ENCODE peak calls at places on chromosomes 3 and 15, in seven cellular contexts. One of them, this sample, is unnamed.

GRCh38 chr15:56038015-56038414 is 44.6 kb upstream of the NEDD4 start:
- DNase-seq in neuronal stem cell: no peak
- DNase-seq in mesendoderm: no peak
- DNase-seq in H9: no peak
- DNase-seq in H1: no peak
- DNase-seq in IMR-90: peak
- DNase-seq in trophoblast cell: no peak
- DNase-seq in this sample: peak

GRCh38 chr15:47620960-47621681 is 96.2 kb upstream of the SEMA6D start:
- DNase-seq in neuronal stem cell: no peak
- DNase-seq in mesendoderm: no peak
- DNase-seq in H9: no peak
- DNase-seq in H1: no peak
- DNase-seq in IMR-90: peak
- DNase-seq in trophoblast cell: no peak
- DNase-seq in this sample: no peak

GRCh38 chr3:115380883-115381572 is 233.9 kb upstream of the ZBTB20 start:
- DNase-seq in neuronal stem cell: no peak
- DNase-seq in mesendoderm: no peak
- DNase-seq in H9: no peak
- DNase-seq in H1: no peak
- DNase-seq in IMR-90: no peak
- DNase-seq in trophoblast cell: no peak
- DNase-seq in this sample: no peak

GRCh38 chr3:81395739-81396138 is 365.7 kb downstream of the GBE1 start:
- DNase-seq in neuronal stem cell: peak
- DNase-seq in mesendoderm: peak
- DNase-seq in H9: peak
- DNase-seq in H1: no peak
- DNase-seq in IMR-90: no peak
- DNase-seq in trophoblast cell: no peak
- DNase-seq in this sample: no peak

GRCh38 chr3:123258811-123259420 is 57.2 kb downstream of the SEC22A start:
- DNase-seq in neuronal stem cell: no peak
- DNase-seq in mesendoderm: no peak
- DNase-seq in H9: no peak
- DNase-seq in H1: no peak
- DNase-seq in IMR-90: peak
- DNase-seq in trophoblast cell: peak
- DNase-seq in this sample: peak

GRCh38 chr3:14428087-14429067 is 26.0 kb downstream of the SLC6A6 start:
- DNase-seq in neuronal stem cell: no peak
- DNase-seq in mesendoderm: no peak
- DNase-seq in H9: no peak
- DNase-seq in H1: no peak
- DNase-seq in IMR-90: no peak
- DNase-seq in trophoblast cell: no peak
- DNase-seq in this sample: no peak

GRCh38 chr3:5013021-5013906 is 34.0 kb downstream of the BHLHE40 start:
- DNase-seq in neuronal stem cell: no peak
- DNase-seq in mesendoderm: peak
- DNase-seq in H9: peak
- DNase-seq in H1: no peak
- DNase-seq in IMR-90: peak
- DNase-seq in trophoblast cell: no peak
- DNase-seq in this sample: peak

GRCh38 chr15:62218841-62219240 is 53.8 kb upstream of the C2CD4B start:
- DNase-seq in neuronal stem cell: no peak
- DNase-seq in mesendoderm: no peak
- DNase-seq in H9: no peak
- DNase-seq in H1: no peak
- DNase-seq in IMR-90: no peak
- DNase-seq in trophoblast cell: no peak
- DNase-seq in this sample: no peak

GRCh38 chr3:90055721-90056120 is 948.3 kb downstream of the EPHA3 start:
- DNase-seq in neuronal stem cell: no peak
- DNase-seq in mesendoderm: no peak
- DNase-seq in H9: no peak
- DNase-seq in H1: no peak
- DNase-seq in IMR-90: peak
- DNase-seq in trophoblast cell: no peak
- DNase-seq in this sample: peak

GRCh38 chr3:195885036-195885871 is 23.1 kb downstream of the TNK2 start:
- DNase-seq in neuronal stem cell: no peak
- DNase-seq in mesendoderm: no peak
- DNase-seq in H9: no peak
- DNase-seq in H1: no peak
- DNase-seq in IMR-90: no peak
- DNase-seq in trophoblast cell: no peak
- DNase-seq in this sample: no peak

GRCh38 chr3:133827684-133828083 is 22.1 kb downstream of the SRPRB start:
- DNase-seq in neuronal stem cell: no peak
- DNase-seq in mesendoderm: no peak
- DNase-seq in H9: no peak
- DNase-seq in H1: no peak
- DNase-seq in IMR-90: no peak
- DNase-seq in trophoblast cell: no peak
- DNase-seq in this sample: no peak

GRCh38 chr15:59170295-59170881 is 36.3 kb upstream of the LDHAL6B start:
- DNase-seq in neuronal stem cell: no peak
- DNase-seq in mesendoderm: peak
- DNase-seq in H9: peak
- DNase-seq in H1: no peak
- DNase-seq in IMR-90: no peak
- DNase-seq in trophoblast cell: no peak
- DNase-seq in this sample: peak

GRCh38 chr3:187398955-187399354 is 30.8 kb downstream of the RTP4 start:
- DNase-seq in neuronal stem cell: no peak
- DNase-seq in mesendoderm: no peak
- DNase-seq in H9: no peak
- DNase-seq in H1: no peak
- DNase-seq in IMR-90: no peak
- DNase-seq in trophoblast cell: no peak
- DNase-seq in this sample: no peak

GRCh38 chr3:49217688-49218470 is 46.5 kb downstream of the KLHDC8B start:
- DNase-seq in neuronal stem cell: no peak
- DNase-seq in mesendoderm: no peak
- DNase-seq in H9: no peak
- DNase-seq in H1: no peak
- DNase-seq in IMR-90: no peak
- DNase-seq in trophoblast cell: peak
- DNase-seq in this sample: no peak

GRCh38 chr3:37256447-37256846 is 82.1 kb upstream of the LRRFIP2 start:
- DNase-seq in neuronal stem cell: no peak
- DNase-seq in mesendoderm: peak
- DNase-seq in H9: no peak
- DNase-seq in H1: no peak
- DNase-seq in IMR-90: no peak
- DNase-seq in trophoblast cell: no peak
- DNase-seq in this sample: peak

GRCh38 chr3:37862219-37862711 is 585 bp downstream of the CTDSPL start:
- DNase-seq in neuronal stem cell: peak
- DNase-seq in mesendoderm: peak
- DNase-seq in H9: peak
- DNase-seq in H1: peak
- DNase-seq in IMR-90: peak
- DNase-seq in trophoblast cell: peak
- DNase-seq in this sample: no peak

GRCh38 chr15:92621972-92622533 is 33.5 kb downstream of the FAM174B start:
- DNase-seq in neuronal stem cell: no peak
- DNase-seq in mesendoderm: no peak
- DNase-seq in H9: no peak
- DNase-seq in H1: no peak
- DNase-seq in IMR-90: no peak
- DNase-seq in trophoblast cell: no peak
- DNase-seq in this sample: no peak

DNA sequence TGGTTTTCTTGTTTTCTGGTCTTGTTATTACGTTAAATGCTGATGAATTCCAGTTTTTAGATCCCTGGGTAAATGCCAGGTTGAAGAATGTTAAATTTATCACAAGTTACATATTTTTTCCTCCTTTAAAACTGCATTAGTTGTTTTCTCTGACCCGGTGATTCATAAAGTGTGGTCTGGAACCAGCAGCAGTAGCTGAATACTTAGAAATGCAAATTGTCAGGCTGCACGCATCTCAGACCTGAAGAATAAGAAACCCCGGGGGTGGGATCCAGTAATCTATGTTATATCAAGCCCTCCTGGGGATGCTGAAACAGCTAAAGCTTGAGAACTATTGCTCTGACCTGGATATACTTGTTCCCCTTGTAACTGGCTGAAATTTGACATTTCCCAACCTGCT is 69.1 kb downstream of the PEX5L start:
- DNase-seq in neuronal stem cell: no peak
- DNase-seq in mesendoderm: peak
- DNase-seq in H9: no peak
- DNase-seq in H1: no peak
- DNase-seq in IMR-90: peak
- DNase-seq in trophoblast cell: no peak
- DNase-seq in this sample: no peak
- H3K23ac ChIP-seq in neuronal stem cell: no peak
- H3K23ac ChIP-seq in mesendoderm: no peak
- H3K23ac ChIP-seq in H9: no peak
- H3K23ac ChIP-seq in H1: no peak
- H3K23ac ChIP-seq in IMR-90: no peak
- H3K23ac ChIP-seq in trophoblast cell: no peak
- H3K23ac ChIP-seq in this sample: no peak

DNA sequence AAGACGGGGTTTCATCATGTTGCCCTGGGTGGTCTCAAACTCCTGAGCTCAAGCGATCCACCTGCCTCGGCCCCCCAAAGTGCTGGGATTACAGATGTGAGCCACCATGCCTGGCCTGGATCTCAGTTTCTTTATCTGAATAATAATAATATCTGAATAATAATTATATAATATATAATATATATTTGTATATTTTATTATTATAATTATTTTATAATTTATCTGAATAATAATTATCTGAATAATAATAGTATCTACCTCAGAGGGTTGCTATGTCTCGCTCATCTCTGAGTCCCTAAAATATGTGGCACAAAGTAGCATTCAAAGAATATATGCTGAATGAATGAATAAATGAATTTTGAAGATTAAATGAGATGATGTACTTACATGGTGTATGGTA is 44.8 kb downstream of the TMEM40 start:
- DNase-seq in neuronal stem cell: no peak
- DNase-seq in mesendoderm: no peak
- DNase-seq in H9: no peak
- DNase-seq in H1: no peak
- DNase-seq in IMR-90: no peak
- DNase-seq in trophoblast cell: no peak
- DNase-seq in this sample: no peak
- H3K23ac ChIP-seq in neuronal stem cell: no peak
- H3K23ac ChIP-seq in mesendoderm: no peak
- H3K23ac ChIP-seq in H9: no peak
- H3K23ac ChIP-seq in H1: no peak
- H3K23ac ChIP-seq in IMR-90: no peak
- H3K23ac ChIP-seq in trophoblast cell: no peak
- H3K23ac ChIP-seq in this sample: no peak

GRCh38 chr15:31303434-31304073 is 23.1 kb upstream of the KLF13 start:
- DNase-seq in neuronal stem cell: no peak
- DNase-seq in mesendoderm: peak
- DNase-seq in H9: no peak
- DNase-seq in H1: peak
- DNase-seq in IMR-90: no peak
- DNase-seq in trophoblast cell: no peak
- DNase-seq in this sample: no peak
- H3K23ac ChIP-seq in neuronal stem cell: no peak
- H3K23ac ChIP-seq in mesendoderm: no peak
- H3K23ac ChIP-seq in H9: no peak
- H3K23ac ChIP-seq in H1: no peak
- H3K23ac ChIP-seq in IMR-90: no peak
- H3K23ac ChIP-seq in trophoblast cell: no peak
- H3K23ac ChIP-seq in this sample: no peak

GRCh38 chr3:31536417-31536991 is 3.8 kb downstream of the STT3B start:
- DNase-seq in neuronal stem cell: no peak
- DNase-seq in mesendoderm: no peak
- DNase-seq in H9: no peak
- DNase-seq in H1: no peak
- DNase-seq in IMR-90: no peak
- DNase-seq in trophoblast cell: no peak
- DNase-seq in this sample: no peak
- H3K23ac ChIP-seq in neuronal stem cell: no peak
- H3K23ac ChIP-seq in mesendoderm: no peak
- H3K23ac ChIP-seq in H9: no peak
- H3K23ac ChIP-seq in H1: no peak
- H3K23ac ChIP-seq in IMR-90: no peak
- H3K23ac ChIP-seq in trophoblast cell: no peak
- H3K23ac ChIP-seq in this sample: no peak

DNA sequence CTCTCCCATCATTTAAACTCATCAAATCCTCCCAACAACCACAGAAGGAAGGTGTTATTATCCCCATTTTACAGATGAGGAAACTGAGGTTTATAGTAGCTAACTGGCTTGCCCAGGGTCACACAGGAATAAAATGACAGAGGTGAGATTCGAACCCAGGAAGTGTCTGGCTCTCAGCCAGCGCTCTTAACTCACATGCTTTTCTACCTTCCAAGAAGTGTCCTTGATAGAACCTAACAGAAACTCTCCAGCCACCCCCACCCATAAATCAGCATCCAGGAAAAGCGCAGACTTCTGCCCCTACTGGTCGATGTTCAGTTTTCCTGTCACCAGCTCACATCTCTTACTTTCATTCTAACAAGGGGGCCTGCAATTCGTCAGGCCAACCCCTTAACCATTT is 51.7 kb downstream of the SPATA12 start:
- DNase-seq in neuronal stem cell: no peak
- DNase-seq in mesendoderm: peak
- DNase-seq in H9: peak
- DNase-seq in H1: no peak
- DNase-seq in IMR-90: no peak
- DNase-seq in trophoblast cell: peak
- DNase-seq in this sample: peak
- H3K23ac ChIP-seq in neuronal stem cell: no peak
- H3K23ac ChIP-seq in mesendoderm: no peak
- H3K23ac ChIP-seq in H9: no peak
- H3K23ac ChIP-seq in H1: no peak
- H3K23ac ChIP-seq in IMR-90: no peak
- H3K23ac ChIP-seq in trophoblast cell: no peak
- H3K23ac ChIP-seq in this sample: no peak